ENCODE peak calls at places on chromosomes 4 and X, in seven cellular contexts. Z is epithelial cell of esophagus; O is right lobe of liver; H is mucosa of descending colon; V is trophoblast cell; S is CD4-positive, CD25-positive, alpha-beta regulatory T cell; J is GM23248. E is an unnamed sample.

GRCh38 chr4:184371390-184371787 is 103.0 kb downstream of the IRF2 start:
- DNase-seq in Z (no peak), O (peak; percentile 67), H (no peak), V (no peak), S (no peak), J (no peak), E (no peak)

GRCh38 chr4:14749910-14750309 is 252.4 kb upstream of the CPEB2 start:
- DNase-seq in Z (peak; percentile 77), O (no peak), H (no peak), V (no peak), S (no peak), J (peak; percentile 30), E (peak; percentile 68)

GRCh38 chrX:16462912-16463311 is 187.0 kb upstream of the S100G start:
- DNase-seq in Z (no peak), O (no peak), H (no peak), V (no peak), S (no peak), J (peak; percentile 86), E (no peak)

GRCh38 chrX:55489315-55490009 is at the start of gene USP51:
- DNase-seq in Z (no peak), O (peak; percentile 69), H (peak; percentile 57), V (no peak), S (no peak), J (peak; percentile 58), E (peak; percentile 65)

GRCh38 chrX:43165343-43165920 is 387.5 kb upstream of the PPP1R2C start:
- DNase-seq in Z (no peak), O (no peak), H (no peak), V (no peak), S (no peak), J (no peak), E (no peak)

GRCh38 chr4:15982833-15983528 is 20.0 kb upstream of the FGFBP2 start:
- DNase-seq in Z (peak; percentile 56), O (no peak), H (no peak), V (no peak), S (no peak), J (peak; percentile 52), E (peak; percentile 78)

GRCh38 chr4:84582988-84583870 is at the start of gene CDS1:
- DNase-seq in Z (peak; percentile 64), O (peak; percentile 65), H (peak; percentile 87), V (peak; percentile 33), S (no peak), J (peak; percentile 56), E (no peak)

GRCh38 chrX:25156323-25156722 is 140.6 kb upstream of the ARX start:
- DNase-seq in Z (no peak), O (no peak), H (no peak), V (no peak), S (no peak), J (no peak), E (peak; percentile 25)

GRCh38 chrX:110442631-110443030 is 84.0 kb downstream of the RTL9 start:
- DNase-seq in Z (peak; percentile 42), O (no peak), H (no peak), V (no peak), S (no peak), J (peak; percentile 56), E (peak; percentile 34)

GRCh38 chr4:169803417-169803816 is 45.7 kb upstream of the HPF1 start:
- DNase-seq in Z (no peak), O (no peak), H (no peak), V (no peak), S (no peak), J (no peak), E (no peak)

GRCh38 chr4:20615492-20616136 is 84.6 kb upstream of the PACRGL start:
- DNase-seq in Z (peak; percentile 82), O (no peak), H (no peak), V (no peak), S (no peak), J (peak; percentile 34), E (peak; percentile 23)

GRCh38 chr4:27087306-27088045 is 226.8 kb downstream of the STIM2 start:
- DNase-seq in Z (peak; percentile 17), O (no peak), H (no peak), V (peak; percentile 12), S (no peak), J (no peak), E (no peak)

GRCh38 chr4:102263024-102263787 is 82.1 kb downstream of the SLC39A8 start:
- DNase-seq in Z (peak; percentile 79), O (no peak), H (no peak), V (peak; percentile 43), S (peak; percentile 10), J (peak; percentile 57), E (peak; percentile 74)

GRCh38 chrX:101685923-101686322 is 26.3 kb upstream of the ARMCX2 start:
- DNase-seq in Z (no peak), O (no peak), H (no peak), V (no peak), S (no peak), J (no peak), E (no peak)

GRCh38 chr4:128558896-128559669 is 250.4 kb upstream of the JADE1 start:
- DNase-seq in Z (peak; percentile 19), O (no peak), H (no peak), V (no peak), S (no peak), J (peak; percentile 80), E (no peak)

GRCh38 chrX:68997461-68997860 is 167.8 kb downstream of the PJA1 start:
- DNase-seq in Z (no peak), O (no peak), H (no peak), V (no peak), S (no peak), J (no peak), E (no peak)

GRCh38 chr4:38669233-38669632 is 5.2 kb downstream of the KLF3 start:
- DNase-seq in Z (no peak), O (no peak), H (no peak), V (no peak), S (no peak), J (peak; percentile 38), E (peak; percentile 50)

GRCh38 chr4:86549163-86549788 is 44.8 kb upstream of the PTPN13 start:
- DNase-seq in Z (peak; percentile 81), O (no peak), H (no peak), V (no peak), S (no peak), J (peak; percentile 58), E (peak; percentile 12)

GRCh38 chrX:63967541-63967940 is 182.5 kb upstream of the ARHGEF9 start:
- DNase-seq in Z (no peak), O (no peak), H (no peak), V (no peak), S (no peak), J (peak; percentile 3), E (no peak)

GRCh38 chrX:16386126-16386525 is 218.8 kb downstream of the MAGEB17 start:
- DNase-seq in Z (no peak), O (no peak), H (no peak), V (no peak), S (no peak), J (no peak), E (no peak)

GRCh38 chr4:137069473-137069872 is 462.8 kb downstream of the PCDH18 start:
- DNase-seq in Z (no peak), O (no peak), H (no peak), V (no peak), S (no peak), J (no peak), E (no peak)

GRCh38 chr4:174512745-174513144 is 9.5 kb downstream of the HPGD start:
- DNase-seq in Z (no peak), O (no peak), H (no peak), V (no peak), S (no peak), J (no peak), E (no peak)

GRCh38 chr4:16239086-16239485 is 12.8 kb upstream of the TAPT1 start:
- DNase-seq in Z (no peak), O (no peak), H (no peak), V (no peak), S (no peak), J (no peak), E (no peak)

DNA sequence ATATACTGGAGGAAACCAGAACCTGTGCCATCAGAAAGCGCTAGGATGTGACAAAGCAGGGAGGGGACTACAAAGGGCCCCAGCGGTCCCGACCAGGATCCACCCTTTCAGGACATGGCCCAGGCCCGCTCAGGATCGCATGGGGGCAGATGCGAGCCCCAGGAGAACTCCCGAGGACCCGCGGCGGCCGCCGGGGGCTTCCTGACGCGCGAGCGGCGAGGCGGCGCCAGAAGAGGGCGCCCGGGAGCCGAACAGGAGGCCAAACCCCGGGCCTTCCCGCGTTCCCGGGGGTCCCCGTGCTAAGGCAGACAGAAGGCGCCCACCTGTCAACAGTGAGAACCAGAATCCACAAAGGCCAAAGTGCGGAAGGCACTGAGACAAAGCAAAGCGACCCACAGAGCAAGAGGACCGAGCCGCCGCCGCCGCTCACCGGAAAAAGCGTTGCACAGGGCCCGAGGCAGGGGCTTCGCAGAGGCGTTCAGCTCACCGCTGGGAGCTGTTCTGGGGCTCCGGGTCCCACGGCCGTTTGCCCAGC is 7.3 kb upstream of the OPN1LW start:
- DNase-seq in Z (peak; percentile 33), O (peak; percentile 72), H (peak; percentile 73), V (peak; percentile 42), S (peak; percentile 61), J (peak; percentile 73), E (peak; percentile 36)
- H3K4me3 ChIP-seq in Z (peak overlapping the region; percentile 28), O (no peak overlapping the region), H (no peak overlapping the region), V (no peak overlapping the region), S (peak overlapping the region; percentile 62), J (peak overlapping the region; percentile 70), E (peak overlapping the region; percentile 44)

GRCh38 chrX:41347186-41347585 is 13.2 kb downstream of the DDX3X start:
- DNase-seq in Z (no peak), O (no peak), H (no peak), V (no peak), S (no peak), J (no peak), E (no peak)
- H3K4me3 ChIP-seq in Z (no peak overlapping the region), O (no peak overlapping the region), H (no peak overlapping the region), V (no peak overlapping the region), S (no peak overlapping the region), J (no peak overlapping the region), E (no peak overlapping the region)

DNA sequence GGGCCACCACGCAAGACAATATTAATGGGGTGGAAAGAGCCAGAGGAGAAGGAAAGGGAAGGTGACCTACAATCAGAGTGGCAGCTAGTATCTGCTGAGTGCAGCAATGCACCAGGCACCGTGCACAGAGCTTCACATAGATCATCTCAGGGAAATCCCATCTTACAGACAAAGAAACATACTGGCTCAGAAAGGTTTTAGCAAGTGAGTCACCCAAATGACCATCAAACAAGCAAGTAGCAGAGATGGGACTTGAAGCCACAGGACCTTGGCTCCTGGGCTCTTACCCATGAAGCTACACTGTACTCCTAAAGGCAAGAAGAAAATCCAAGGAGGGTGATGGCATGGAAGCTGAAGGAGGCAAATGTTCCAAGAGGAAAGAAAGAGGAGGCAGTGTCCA is 6.8 kb downstream of the ANXA5 start:
- DNase-seq in Z (peak; percentile 47), O (no peak), H (no peak), V (peak; percentile 42), S (no peak), J (peak; percentile 74), E (peak; percentile 75)
- H3K4me3 ChIP-seq in Z (no peak overlapping the region), O (no peak overlapping the region), H (no peak overlapping the region), V (no peak overlapping the region), S (no peak overlapping the region), J (peak overlapping the region; percentile 61), E (peak overlapping the region; percentile 2)

GRCh38 chr4:150909116-150909515 is 106.0 kb downstream of the LRBA start:
- DNase-seq in Z (no peak), O (no peak), H (no peak), V (no peak), S (no peak), J (no peak), E (no peak)

GRCh38 chr4:150911326-150911725 is 103.8 kb downstream of the LRBA start:
- DNase-seq in Z (no peak), O (no peak), H (no peak), V (no peak), S (no peak), J (no peak), E (no peak)

GRCh38 chr4:150903603-150904002 is 111.5 kb downstream of the LRBA start:
- DNase-seq in Z (no peak), O (no peak), H (no peak), V (no peak), S (no peak), J (no peak), E (no peak)

GRCh38 chr4:150906987-150907633 is 108.0 kb downstream of the LRBA start:
- DNase-seq in Z (no peak), O (no peak), H (no peak), V (no peak), S (no peak), J (no peak), E (peak; percentile 14)
- H3K4me3 ChIP-seq in Z (no peak overlapping the region), O (no peak overlapping the region), H (no peak overlapping the region), V (no peak overlapping the region), S (no peak overlapping the region), J (no peak overlapping the region), E (no peak overlapping the region)